ENCODE peak calls at places on chromosomes 1 and 21, in ten cellular contexts. D is MM.1S, T is neural progenitor cell, I is body of pancreas, M is A549, J is cardiac muscle cell, G is NT2/D1, V is stomach, O is thoracic aorta, F is fibroblast of lung. Z is an unnamed sample. For H3K4me1, the result is how much of the 10 kb centered on the place peaks cover.

GRCh38 chr1:30085814-30086770 is 637.3 kb downstream of the MATN1 start:
- DNase-seq in D (no peak), T (peak), I (peak), M (peak), J (peak), G (peak), V (peak), O (peak), F (peak), Z (peak)

GRCh38 chr1:163928649-163929048 is 606.9 kb downstream of the NUF2 start:
- DNase-seq in D (no peak), T (no peak), I (no peak), M (no peak), J (no peak), G (peak), V (no peak), O (no peak), F (no peak), Z (no peak)

GRCh38 chr1:94438692-94439276 is 20.6 kb downstream of the ABCD3 start:
- DNase-seq in D (no peak), T (no peak), I (no peak), M (no peak), J (no peak), G (no peak), V (no peak), O (no peak), F (peak), Z (peak)

GRCh38 chr1:211281322-211282022 is 22.3 kb downstream of the RCOR3 start:
- DNase-seq in D (no peak), T (peak), I (no peak), M (peak), J (no peak), G (no peak), V (no peak), O (no peak), F (peak), Z (no peak)

GRCh38 chr21:25330266-25330665 is 277.0 kb downstream of the MRPL39 start:
- DNase-seq in D (no peak), T (no peak), I (no peak), M (no peak), J (no peak), G (no peak), V (no peak), O (no peak), F (no peak), Z (no peak)

GRCh38 chr21:14734191-14734590 is 188.1 kb upstream of the SAMSN1 start:
- DNase-seq in D (no peak), T (no peak), I (no peak), M (no peak), J (no peak), G (no peak), V (no peak), O (no peak), F (no peak), Z (no peak)

GRCh38 chr1:910881-911721 is 12.6 kb upstream of the SAMD11 start:
- DNase-seq in D (no peak), T (peak), I (peak), M (peak), J (no peak), G (no peak), V (peak), O (no peak), F (peak), Z (no peak)

GRCh38 chr1:151352001-151352718 is 5.1 kb upstream of the RFX5 start:
- DNase-seq in D (peak), T (no peak), I (no peak), M (peak), J (no peak), G (no peak), V (peak), O (no peak), F (peak), Z (no peak)

GRCh38 chr1:107076846-107077245 is 20.4 kb downstream of the PRMT6 start:
- DNase-seq in D (no peak), T (peak), I (no peak), M (no peak), J (no peak), G (peak), V (no peak), O (no peak), F (peak), Z (no peak)

GRCh38 chr1:229364216-229365065 is 21.6 kb upstream of the CCSAP start:
- DNase-seq in D (no peak), T (no peak), I (no peak), M (no peak), J (no peak), G (no peak), V (no peak), O (no peak), F (peak), Z (no peak)

GRCh38 chr1:245996806-245997205 is 510.3 kb downstream of the SMYD3 start:
- DNase-seq in D (no peak), T (no peak), I (no peak), M (no peak), J (no peak), G (no peak), V (no peak), O (no peak), F (no peak), Z (no peak)
- H3K4me1 ChIP-seq in D (under half), T (under half), I (under half), M (under half), J (under half), G (under half), V (under half), O (under half), F (under half), Z (under half)

GRCh38 chr1:234732671-234733390 is 122.9 kb upstream of the IRF2BP2 start:
- DNase-seq in D (no peak), T (no peak), I (no peak), M (no peak), J (no peak), G (no peak), V (no peak), O (no peak), F (no peak), Z (no peak)

GRCh38 chr1:234730542-234731370 is 120.8 kb upstream of the IRF2BP2 start:
- DNase-seq in D (no peak), T (no peak), I (no peak), M (no peak), J (no peak), G (no peak), V (no peak), O (no peak), F (no peak), Z (no peak)

GRCh38 chr1:234731371-234732085 is 121.5 kb upstream of the IRF2BP2 start:
- DNase-seq in D (no peak), T (no peak), I (no peak), M (peak), J (no peak), G (no peak), V (no peak), O (no peak), F (peak), Z (no peak)

GRCh38 chr1:234733427-234733826 is 123.4 kb upstream of the IRF2BP2 start:
- DNase-seq in D (no peak), T (no peak), I (no peak), M (no peak), J (no peak), G (no peak), V (no peak), O (no peak), F (no peak), Z (no peak)

GRCh38 chr1:234732260-234732659 is 122.3 kb upstream of the IRF2BP2 start:
- DNase-seq in D (no peak), T (no peak), I (no peak), M (no peak), J (no peak), G (no peak), V (no peak), O (no peak), F (no peak), Z (no peak)
- H3K4me1 ChIP-seq in D (under half), T (under half), I (under half), M (under half), J (under half), G (under half), V (under half), O (under half), F (under half), Z (under half)

GRCh38 chr1:204296431-204296988 is 63.2 kb downstream of the PLEKHA6 start:
- DNase-seq in D (no peak), T (peak), I (no peak), M (no peak), J (peak), G (no peak), V (no peak), O (no peak), F (peak), Z (no peak)
- H3K4me1 ChIP-seq in D (under half), T (under half), I (under half), M (under half), J (under half), G (under half), V (under half), O (under half), F (under half), Z (under half)

GRCh38 chr1:205448540-205449253 is 7.1 kb downstream of the BLACAT1 start:
- DNase-seq in D (no peak), T (peak), I (no peak), M (no peak), J (no peak), G (peak), V (no peak), O (no peak), F (no peak), Z (no peak)
- H3K4me1 ChIP-seq in D (under half), T (half or more), I (under half), M (under half), J (under half), G (half or more), V (under half), O (under half), F (under half), Z (under half)

GRCh38 chr1:84245566-84245965 is 55.9 kb upstream of the SAMD13 start:
- DNase-seq in D (no peak), T (no peak), I (no peak), M (no peak), J (no peak), G (no peak), V (no peak), O (no peak), F (no peak), Z (no peak)
- H3K4me1 ChIP-seq in D (under half), T (under half), I (under half), M (under half), J (under half), G (under half), V (under half), O (under half), F (under half), Z (under half)

GRCh38 chr1:55049914-55050278 is 10.5 kb downstream of the PCSK9 start:
- DNase-seq in D (no peak), T (no peak), I (peak), M (no peak), J (no peak), G (no peak), V (no peak), O (no peak), F (peak), Z (no peak)

GRCh38 chr1:55051621-55052020 is 12.3 kb downstream of the PCSK9 start:
- DNase-seq in D (no peak), T (no peak), I (no peak), M (no peak), J (no peak), G (no peak), V (no peak), O (no peak), F (no peak), Z (no peak)

GRCh38 chr1:55052221-55053142 is 13.1 kb downstream of the PCSK9 start:
- DNase-seq in D (no peak), T (no peak), I (no peak), M (no peak), J (no peak), G (no peak), V (no peak), O (no peak), F (no peak), Z (no peak)

GRCh38 chr1:55050283-55050682 is 10.9 kb downstream of the PCSK9 start:
- DNase-seq in D (no peak), T (no peak), I (peak), M (no peak), J (no peak), G (no peak), V (no peak), O (no peak), F (peak), Z (no peak)

GRCh38 chr1:55051169-55051568 is 11.8 kb downstream of the PCSK9 start:
- DNase-seq in D (no peak), T (no peak), I (no peak), M (no peak), J (no peak), G (no peak), V (no peak), O (no peak), F (no peak), Z (no peak)
- H3K4me1 ChIP-seq in D (under half), T (under half), I (under half), M (under half), J (under half), G (under half), V (under half), O (under half), F (under half), Z (under half)

GRCh38 chr1:223711838-223712183 is 528 bp upstream of the CAPN2 start:
- DNase-seq in D (no peak), T (no peak), I (no peak), M (no peak), J (no peak), G (no peak), V (no peak), O (no peak), F (no peak), Z (no peak)
- H3K4me1 ChIP-seq in D (under half), T (under half), I (under half), M (half or more), J (under half), G (under half), V (half or more), O (half or more), F (under half), Z (half or more)

GRCh38 chr1:38310079-38310478 is 263.5 kb upstream of the POU3F1 start:
- DNase-seq in D (no peak), T (no peak), I (no peak), M (no peak), J (no peak), G (no peak), V (no peak), O (no peak), F (no peak), Z (no peak)

GRCh38 chr1:38312753-38313152 is 266.2 kb upstream of the POU3F1 start:
- DNase-seq in D (no peak), T (no peak), I (no peak), M (no peak), J (no peak), G (no peak), V (no peak), O (no peak), F (no peak), Z (no peak)

GRCh38 chr1:38305666-38306065 is 259.1 kb upstream of the POU3F1 start:
- DNase-seq in D (no peak), T (no peak), I (no peak), M (no peak), J (no peak), G (no peak), V (no peak), O (no peak), F (no peak), Z (no peak)

DNA sequence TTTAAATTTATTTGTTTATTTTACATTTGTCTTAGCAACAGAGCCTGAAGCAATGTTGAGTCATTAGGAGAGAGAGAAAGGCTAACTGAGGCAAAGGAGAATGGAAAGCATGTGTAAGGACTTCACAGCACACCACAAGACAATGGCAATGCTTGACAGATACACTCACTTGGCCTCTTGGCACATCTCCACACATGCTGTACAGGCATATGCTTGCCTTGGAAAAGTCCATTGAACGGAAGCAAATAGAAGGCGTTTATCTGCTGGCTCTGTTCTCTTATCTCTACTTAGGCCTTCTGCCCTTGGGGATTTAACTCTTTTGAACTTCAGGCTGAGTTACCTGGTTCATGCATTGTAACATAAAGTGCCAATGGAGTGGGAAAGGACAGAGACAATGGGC is 262.2 kb upstream of the POU3F1 start:
- DNase-seq in D (no peak), T (no peak), I (no peak), M (no peak), J (peak), G (no peak), V (no peak), O (no peak), F (peak), Z (no peak)
- H3K4me1 ChIP-seq in D (under half), T (under half), I (under half), M (under half), J (under half), G (under half), V (under half), O (under half), F (under half), Z (under half)

GRCh38 chr1:77673030-77673429 is 9.4 kb downstream of the ZZZ3 start:
- DNase-seq in D (no peak), T (no peak), I (no peak), M (no peak), J (no peak), G (no peak), V (no peak), O (no peak), F (no peak), Z (no peak)
- H3K4me1 ChIP-seq in D (under half), T (under half), I (under half), M (half or more), J (under half), G (under half), V (under half), O (under half), F (under half), Z (under half)

GRCh38 chr1:36157115-36157903 is 1.3 kb downstream of the MAP7D1 start:
- DNase-seq in D (no peak), T (peak), I (no peak), M (no peak), J (no peak), G (no peak), V (no peak), O (no peak), F (peak), Z (no peak)
- H3K4me1 ChIP-seq in D (under half), T (under half), I (half or more), M (half or more), J (under half), G (under half), V (half or more), O (under half), F (under half), Z (under half)